ENCODE peak calls at places on chromosomes 4 and X, in six cellular contexts. A, E, K, J, S and R are unnamed samples.

GRCh38 chr4:8914461-8915171 is 43.0 kb upstream of the HMX1 start:
- DNase-seq in E (no peak), K (peak), S (no peak), J (peak), A (peak), R (no peak)

GRCh38 chr4:168648929-168649328 is 152.1 kb downstream of the PALLD start:
- DNase-seq in A (no peak), E (peak), K (peak), S (no peak), J (no peak), R (peak)

GRCh38 chr4:10371869-10372471 is 85.3 kb downstream of the ZNF518B start:
- DNase-seq in J (peak), E (peak), S (no peak), K (peak), A (no peak), R (peak)

GRCh38 chr4:24719615-24720014 is 75.8 kb upstream of the SOD3 start:
- DNase-seq in A (no peak), E (no peak), J (no peak), S (no peak), K (no peak), R (no peak)

GRCh38 chrX:54178100-54178940 is 4.7 kb downstream of the FAM120C start:
- DNase-seq in K (peak), E (peak), J (no peak), S (peak), A (no peak), R (peak)

GRCh38 chrX:151735219-151735618 is 673 bp downstream of the CNGA2 start:
- DNase-seq in A (no peak), K (no peak), J (no peak), E (no peak), S (no peak), R (no peak)

GRCh38 chrX:150543230-150544155 is 24.9 kb upstream of the MTM1 start:
- DNase-seq in A (no peak), J (no peak), E (no peak), S (no peak), K (no peak), R (no peak)

GRCh38 chr4:76956961-76957738 is 7.6 kb downstream of the SEPTIN11 start:
- DNase-seq in E (no peak), A (no peak), S (no peak), J (no peak), K (no peak), R (peak)

GRCh38 chr4:119835511-119835910 is 206.9 kb upstream of the PDE5A start:
- DNase-seq in J (no peak), S (no peak), K (no peak), A (no peak), E (no peak), R (peak)

GRCh38 chrX:119755981-119756533 is 2.3 kb upstream of the SOWAHD start:
- DNase-seq in S (no peak), E (no peak), K (no peak), J (no peak), A (no peak), R (no peak)